ENCODE peak calls at places on chromosomes 6 and 20, in four cellular contexts. F is HepG2, V is K562, J is WTC11. Q is an unnamed sample.

GRCh38 chr6:43758617-43759050 is 11.4 kb upstream of the VEGFA start:
- DNase-seq in F (no peak), V (peak), J (peak), Q (peak)

GRCh38 chr6:24646771-24647170 is 780 bp upstream of the KIAA0319 start:
- DNase-seq in F (no peak), V (no peak), J (no peak), Q (no peak)

GRCh38 chr6:52390361-52390727 is 28.4 kb downstream of the PAQR8 start:
- DNase-seq in F (peak), V (peak), J (no peak), Q (no peak)

GRCh38 chr6:115796829-115797228 is 263.9 kb downstream of the FRK start:
- DNase-seq in F (no peak), V (no peak), J (peak), Q (no peak)

GRCh38 chr20:43863330-43863729 is 51.3 kb upstream of the TOX2 start:
- DNase-seq in F (no peak), V (no peak), J (no peak), Q (no peak)

GRCh38 chr6:2738373-2738979 is 12.2 kb downstream of the MYLK4 start:
- DNase-seq in F (peak), V (peak), J (peak), Q (peak)

GRCh38 chr6:11460001-11460668 is 77.4 kb upstream of the TMEM170B start:
- DNase-seq in F (no peak), V (no peak), J (no peak), Q (no peak)

GRCh38 chr6:107711953-107712522 is 112.1 kb downstream of the SCML4 start:
- DNase-seq in F (no peak), V (no peak), J (no peak), Q (no peak)

GRCh38 chr20:21173496-21174025 is 47.7 kb downstream of the KIZ start:
- DNase-seq in F (no peak), V (peak), J (no peak), Q (no peak)

GRCh38 chr6:10221186-10221585 is 193.7 kb downstream of the TFAP2A start:
- DNase-seq in F (no peak), V (no peak), J (no peak), Q (no peak)

GRCh38 chr20:15012551-15012950 is 675.1 kb upstream of the FLRT3 start:
- DNase-seq in F (no peak), V (no peak), J (no peak), Q (no peak)

GRCh38 chr20:46638367-46639274 is 12.6 kb downstream of the SLC13A3 start:
- DNase-seq in F (peak), V (no peak), J (no peak), Q (no peak)
- TF ChIP-seq ELF4 in F (no peak), V (no peak), J (no peak), Q (no peak)

DNA sequence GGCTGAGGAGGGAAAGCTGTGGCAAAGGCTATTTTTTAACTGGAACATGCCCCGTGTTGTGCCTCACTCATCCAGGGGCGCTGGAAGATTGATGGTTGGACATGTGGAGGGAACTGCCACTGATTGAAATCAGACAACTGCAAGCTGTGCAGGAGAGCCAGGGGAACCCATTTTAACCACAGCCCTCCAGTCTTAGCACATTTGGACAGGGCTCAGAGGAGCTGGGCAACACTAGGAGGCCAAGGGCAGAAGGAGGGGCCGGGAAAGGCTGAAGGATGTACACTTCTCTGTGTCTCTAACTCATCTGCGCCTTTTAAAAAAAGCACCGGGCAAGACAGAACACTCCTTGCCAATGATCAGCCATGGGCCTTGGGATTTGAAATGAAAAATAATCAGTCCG is 109.5 kb upstream of the EYA4 start:
- DNase-seq in F (no peak), V (no peak), J (no peak), Q (no peak)
- TF ChIP-seq ELF4 in F (no peak), V (no peak), J (no peak), Q (no peak)

GRCh38 chr6:167422934-167423333 is 98.0 kb downstream of the TTLL2 start:
- DNase-seq in F (no peak), V (no peak), J (no peak), Q (no peak)

GRCh38 chr6:167424700-167425099 is 99.8 kb downstream of the TTLL2 start:
- DNase-seq in F (no peak), V (no peak), J (no peak), Q (no peak)

GRCh38 chr6:167424060-167424673 is 99.3 kb downstream of the TTLL2 start:
- DNase-seq in F (peak), V (no peak), J (no peak), Q (no peak)

GRCh38 chr6:167420177-167420576 is 95.3 kb downstream of the TTLL2 start:
- DNase-seq in F (no peak), V (no peak), J (no peak), Q (no peak)

GRCh38 chr6:167420858-167421766 is 96.2 kb downstream of the TTLL2 start:
- DNase-seq in F (peak), V (peak), J (no peak), Q (no peak)
- TF ChIP-seq ELF4 in F (no peak), V (no peak), J (no peak), Q (no peak)

GRCh38 chr20:22921595-22922421 is 113.3 kb upstream of the SSTR4 start:
- DNase-seq in F (no peak), V (peak), J (no peak), Q (no peak)
- TF ChIP-seq ELF4 in F (no peak), V (no peak), J (no peak), Q (no peak)

GRCh38 chr6:168371989-168372711 is 52.6 kb upstream of the DACT2 start:
- DNase-seq in F (no peak), V (no peak), J (no peak), Q (no peak)
- TF ChIP-seq ELF4 in F (no peak), V (no peak), J (no peak), Q (no peak)

GRCh38 chr6:117195728-117196127 is 69.6 kb upstream of the VGLL2 start:
- DNase-seq in F (no peak), V (no peak), J (no peak), Q (no peak)
- TF ChIP-seq ELF4 in F (no peak), V (no peak), J (no peak), Q (no peak)

Q was measured in HEK293T.